ENCODE peak calls at places on chromosomes 13 and 19, in five cellular contexts. One of them, this sample, is unnamed.
A peak's percentile ranks its signal among the peaks of the same experiment; 100 is the strongest.

GRCh38 chr13:100855151-100855550 is 180.6 kb upstream of the TMTC4 start:
- DNase-seq in neural progenitor cell: no peak
- DNase-seq in GM12878: no peak
- DNase-seq in hepatocyte: no peak
- DNase-seq in GM23248: no peak
- DNase-seq in this sample: peak; percentile 44

GRCh38 chr19:49691243-49692101 is 556 bp downstream of the CPT1C start:
- DNase-seq in neural progenitor cell: peak; percentile 94
- DNase-seq in GM12878: no peak
- DNase-seq in hepatocyte: peak; percentile 79
- DNase-seq in GM23248: peak; percentile 85
- DNase-seq in this sample: peak; percentile 54

GRCh38 chr13:92270990-92271389 is 872.6 kb downstream of the GPC5 start:
- DNase-seq in neural progenitor cell: no peak
- DNase-seq in GM12878: no peak
- DNase-seq in hepatocyte: no peak
- DNase-seq in GM23248: no peak
- DNase-seq in this sample: no peak

GRCh38 chr13:40598599-40598998 is 67.8 kb downstream of the FOXO1 start:
- DNase-seq in neural progenitor cell: no peak
- DNase-seq in GM12878: no peak
- DNase-seq in hepatocyte: no peak
- DNase-seq in GM23248: no peak
- DNase-seq in this sample: no peak

GRCh38 chr19:3366761-3367571 is 583 bp downstream of the NFIC start:
- DNase-seq in neural progenitor cell: peak; percentile 65
- DNase-seq in GM12878: no peak
- DNase-seq in hepatocyte: no peak
- DNase-seq in GM23248: peak; percentile 58
- DNase-seq in this sample: no peak

GRCh38 chr19:5585461-5586299 is 17.9 kb upstream of the TINCR start:
- DNase-seq in neural progenitor cell: peak; percentile 80
- DNase-seq in GM12878: no peak
- DNase-seq in hepatocyte: no peak
- DNase-seq in GM23248: no peak
- DNase-seq in this sample: no peak

GRCh38 chr13:53631511-53631910 is 602.9 kb downstream of the OLFM4 start:
- DNase-seq in neural progenitor cell: no peak
- DNase-seq in GM12878: no peak
- DNase-seq in hepatocyte: no peak
- DNase-seq in GM23248: no peak
- DNase-seq in this sample: no peak

GRCh38 chr13:76732367-76732766 is 153.8 kb downstream of the KCTD12 start:
- DNase-seq in neural progenitor cell: no peak
- DNase-seq in GM12878: no peak
- DNase-seq in hepatocyte: no peak
- DNase-seq in GM23248: no peak
- DNase-seq in this sample: no peak

GRCh38 chr13:26785845-26786630 is 25.5 kb upstream of the GPR12 start:
- DNase-seq in neural progenitor cell: peak; percentile 30
- DNase-seq in GM12878: no peak
- DNase-seq in hepatocyte: no peak
- DNase-seq in GM23248: no peak
- DNase-seq in this sample: peak; percentile 83

GRCh38 chr19:48629599-48630288 is 7.4 kb downstream of the DBP start:
- DNase-seq in neural progenitor cell: peak; percentile 95
- DNase-seq in GM12878: no peak
- DNase-seq in hepatocyte: peak; percentile 79
- DNase-seq in GM23248: peak; percentile 41
- DNase-seq in this sample: peak; percentile 66

DNA sequence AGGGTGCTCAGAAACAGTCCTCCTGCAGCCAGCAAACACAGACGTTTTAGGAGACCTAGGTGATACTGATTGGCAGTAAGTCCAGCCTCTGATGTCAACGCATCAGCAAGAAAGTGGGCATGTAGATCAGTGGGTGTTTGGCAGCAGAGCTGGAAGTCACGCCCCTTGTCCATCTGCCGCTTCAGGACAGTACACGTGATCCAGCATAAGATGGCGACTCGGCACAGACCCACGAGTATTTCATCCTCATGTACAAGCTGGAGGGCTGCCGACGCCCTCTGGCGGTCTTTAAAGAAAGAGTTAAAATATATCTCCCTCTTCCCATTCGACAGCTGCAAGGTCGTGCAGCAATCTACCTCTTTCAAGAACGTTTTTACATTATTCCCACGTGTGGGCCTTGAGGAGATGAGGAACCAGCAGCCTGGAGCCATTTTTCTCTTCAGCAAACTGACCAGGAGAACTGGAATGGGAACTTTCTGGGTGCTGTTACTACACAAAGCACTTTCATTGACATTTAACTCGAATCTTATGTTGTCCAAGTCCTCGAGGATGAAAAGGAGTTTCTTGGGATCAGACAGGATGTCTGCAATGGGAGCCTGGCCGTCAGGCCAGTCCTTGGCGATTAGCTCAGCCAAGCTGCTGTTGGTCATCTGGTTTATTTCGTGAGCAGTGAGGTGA is 22.3 kb downstream of the NLRP11 start:
- DNase-seq in neural progenitor cell: peak; percentile 43
- DNase-seq in GM12878: no peak
- DNase-seq in hepatocyte: peak; percentile 41
- DNase-seq in GM23248: peak; percentile 70
- DNase-seq in this sample: peak; percentile 96
- H3K79me2 ChIP-seq in neural progenitor cell: no peaks in the 10 kb centered on the region
- H3K79me2 ChIP-seq in GM12878: no peaks in the 10 kb centered on the region
- H3K79me2 ChIP-seq in hepatocyte: no peaks in the 10 kb centered on the region
- H3K79me2 ChIP-seq in GM23248: no peaks in the 10 kb centered on the region
- H3K79me2 ChIP-seq in this sample: no peaks in the 10 kb centered on the region

DNA sequence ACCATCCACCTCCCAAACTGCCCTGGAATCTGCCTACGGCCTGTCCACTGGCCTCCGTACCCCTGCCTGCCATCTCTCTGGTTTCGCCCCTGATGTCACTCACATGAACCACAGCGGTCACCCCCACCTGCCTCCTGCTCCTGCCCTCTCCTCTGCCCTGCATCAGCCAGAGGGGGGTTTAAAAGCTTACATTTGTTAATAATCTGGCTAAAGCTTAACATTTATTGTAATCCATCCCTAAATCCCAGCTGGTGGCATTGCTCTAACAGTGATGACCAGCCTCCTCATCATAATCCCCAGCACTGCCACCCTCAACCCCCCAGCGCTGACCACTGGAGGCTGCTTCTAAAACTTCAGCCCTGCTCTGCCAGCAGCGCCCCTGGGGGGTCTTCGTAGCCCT is 38.9 kb downstream of the DNM2 start:
- DNase-seq in neural progenitor cell: no peak
- DNase-seq in GM12878: no peak
- DNase-seq in hepatocyte: no peak
- DNase-seq in GM23248: no peak
- DNase-seq in this sample: no peak
- H3K79me2 ChIP-seq in neural progenitor cell: peaks cover 53% of the 10 kb centered on the region
- H3K79me2 ChIP-seq in GM12878: peaks cover 17% of the 10 kb centered on the region
- H3K79me2 ChIP-seq in hepatocyte: peaks cover 76% of the 10 kb centered on the region
- H3K79me2 ChIP-seq in GM23248: peaks cover 91% of the 10 kb centered on the region
- H3K79me2 ChIP-seq in this sample: peaks cover 70% of the 10 kb centered on the region

GRCh38 chr19:34999498-35000337 is at the start of gene GRAMD1A:
- DNase-seq in neural progenitor cell: peak; percentile 94
- DNase-seq in GM12878: no peak
- DNase-seq in hepatocyte: peak; percentile 95
- DNase-seq in GM23248: peak; percentile 92
- DNase-seq in this sample: peak; percentile 90

GRCh38 chr19:34995551-34995950 is 4.6 kb upstream of the GRAMD1A start:
- DNase-seq in neural progenitor cell: no peak
- DNase-seq in GM12878: no peak
- DNase-seq in hepatocyte: no peak
- DNase-seq in GM23248: no peak
- DNase-seq in this sample: no peak

GRCh38 chr19:34994643-34995471 is 5.3 kb upstream of the GRAMD1A start:
- DNase-seq in neural progenitor cell: no peak
- DNase-seq in GM12878: no peak
- DNase-seq in hepatocyte: peak; percentile 72
- DNase-seq in GM23248: no peak
- DNase-seq in this sample: no peak

GRCh38 chr19:34998777-34999497 is 1.2 kb upstream of the GRAMD1A start:
- DNase-seq in neural progenitor cell: no peak
- DNase-seq in GM12878: no peak
- DNase-seq in hepatocyte: no peak
- DNase-seq in GM23248: no peak
- DNase-seq in this sample: no peak

DNA sequence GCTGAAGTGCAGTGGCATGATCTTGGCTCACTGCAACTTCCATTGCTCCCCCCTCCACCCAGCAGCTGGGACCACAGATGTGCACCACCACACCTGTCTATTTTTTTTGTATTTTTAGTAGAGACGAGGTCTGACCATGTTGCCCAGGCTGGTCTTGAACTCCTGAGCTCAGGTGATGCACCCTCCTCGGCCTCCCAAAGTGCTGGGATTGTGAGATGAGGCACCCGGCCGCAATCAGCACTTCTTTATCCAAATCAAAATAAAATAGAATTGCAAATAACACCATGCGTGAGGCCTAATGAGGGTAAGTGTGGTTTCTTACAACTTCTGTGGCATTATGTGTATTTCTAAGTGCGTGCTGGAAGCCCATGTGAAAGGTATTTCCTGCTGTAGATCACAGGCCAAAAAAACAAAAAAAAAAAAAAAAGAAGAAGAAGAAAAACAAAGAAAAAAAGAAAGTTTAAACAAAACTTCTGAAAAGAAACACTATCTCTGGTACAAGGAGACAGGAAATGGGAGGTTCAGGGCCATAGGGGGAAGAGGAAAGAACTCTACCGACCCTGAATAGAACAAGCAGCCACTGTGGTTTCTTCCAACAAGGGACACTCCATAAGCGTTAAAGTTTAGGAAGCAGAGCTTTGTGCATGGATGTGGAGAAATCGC is 3.0 kb upstream of the GRAMD1A start:
- DNase-seq in neural progenitor cell: no peak
- DNase-seq in GM12878: no peak
- DNase-seq in hepatocyte: no peak
- DNase-seq in GM23248: no peak
- DNase-seq in this sample: no peak
- H3K79me2 ChIP-seq in neural progenitor cell: peaks cover 26% of the 10 kb centered on the region
- H3K79me2 ChIP-seq in GM12878: peaks cover 22% of the 10 kb centered on the region
- H3K79me2 ChIP-seq in hepatocyte: peaks cover 26% of the 10 kb centered on the region
- H3K79me2 ChIP-seq in GM23248: peaks cover 24% of the 10 kb centered on the region
- H3K79me2 ChIP-seq in this sample: peaks cover 23% of the 10 kb centered on the region

GRCh38 chr19:8396185-8396562 is 6.0 kb downstream of the RAB11B start:
- DNase-seq in neural progenitor cell: no peak
- DNase-seq in GM12878: no peak
- DNase-seq in hepatocyte: no peak
- DNase-seq in GM23248: no peak
- DNase-seq in this sample: no peak
- H3K79me2 ChIP-seq in neural progenitor cell: peaks cover 81% of the 10 kb centered on the region
- H3K79me2 ChIP-seq in GM12878: peaks cover 30% of the 10 kb centered on the region
- H3K79me2 ChIP-seq in hepatocyte: peaks cover 83% of the 10 kb centered on the region
- H3K79me2 ChIP-seq in GM23248: peaks cover 94% of the 10 kb centered on the region
- H3K79me2 ChIP-seq in this sample: peaks cover 70% of the 10 kb centered on the region

GRCh38 chr13:29801737-29802305 is 48.6 kb downstream of the UBL3 start:
- DNase-seq in neural progenitor cell: no peak
- DNase-seq in GM12878: no peak
- DNase-seq in hepatocyte: no peak
- DNase-seq in GM23248: peak; percentile 28
- DNase-seq in this sample: peak; percentile 53
- H3K79me2 ChIP-seq in neural progenitor cell: peaks cover 93% of the 10 kb centered on the region
- H3K79me2 ChIP-seq in GM12878: peaks cover 3% of the 10 kb centered on the region
- H3K79me2 ChIP-seq in hepatocyte: peaks cover 100% of the 10 kb centered on the region
- H3K79me2 ChIP-seq in GM23248: peaks cover 100% of the 10 kb centered on the region
- H3K79me2 ChIP-seq in this sample: no peaks in the 10 kb centered on the region

DNA sequence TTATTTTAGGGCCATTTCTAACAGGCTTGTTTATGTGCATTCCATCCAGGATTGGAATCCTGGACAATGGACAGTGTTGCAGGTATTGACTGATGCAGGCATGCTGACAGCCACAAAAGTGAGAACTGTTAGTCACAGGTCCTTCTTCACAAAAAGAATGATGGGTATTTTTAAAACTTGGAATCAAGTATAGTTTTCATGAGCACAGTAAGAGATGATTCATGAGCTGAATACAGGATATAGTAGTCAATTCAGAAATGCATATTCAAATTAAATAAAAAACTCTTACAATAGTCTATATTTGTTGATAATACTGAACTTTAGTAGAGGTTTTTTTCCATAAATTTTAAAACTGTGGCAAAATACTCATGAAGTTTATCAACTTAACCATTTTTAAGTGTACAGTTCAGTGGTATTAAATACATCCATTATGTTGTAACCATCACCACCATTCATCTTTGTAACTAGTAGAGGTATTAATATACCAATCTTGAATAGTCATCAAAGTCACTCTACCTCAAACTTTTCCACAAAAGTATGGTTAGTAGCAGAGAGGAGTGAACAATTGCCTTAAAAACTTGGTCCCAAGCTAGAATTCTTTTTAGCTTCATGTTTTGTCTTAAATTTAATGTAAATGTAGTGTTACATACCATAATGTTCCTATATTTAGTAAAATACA is 79.5 kb downstream of the KCNRG start:
- DNase-seq in neural progenitor cell: no peak
- DNase-seq in GM12878: no peak
- DNase-seq in hepatocyte: no peak
- DNase-seq in GM23248: peak; percentile 42
- DNase-seq in this sample: no peak
- H3K79me2 ChIP-seq in neural progenitor cell: peaks cover 7% of the 10 kb centered on the region
- H3K79me2 ChIP-seq in GM12878: no peaks in the 10 kb centered on the region
- H3K79me2 ChIP-seq in hepatocyte: peaks cover 79% of the 10 kb centered on the region
- H3K79me2 ChIP-seq in GM23248: peaks cover 96% of the 10 kb centered on the region
- H3K79me2 ChIP-seq in this sample: peaks cover 99% of the 10 kb centered on the region

GRCh38 chr13:113490496-113491417 is at the start of gene DCUN1D2:
- DNase-seq in neural progenitor cell: peak; percentile 94
- DNase-seq in GM12878: peak; percentile 55
- DNase-seq in hepatocyte: peak; percentile 98
- DNase-seq in GM23248: peak; percentile 98
- DNase-seq in this sample: peak; percentile 92
- H3K79me2 ChIP-seq in neural progenitor cell: peaks cover 92% of the 10 kb centered on the region
- H3K79me2 ChIP-seq in GM12878: peaks cover 75% of the 10 kb centered on the region
- H3K79me2 ChIP-seq in hepatocyte: peaks cover 81% of the 10 kb centered on the region
- H3K79me2 ChIP-seq in GM23248: peaks cover 84% of the 10 kb centered on the region
- H3K79me2 ChIP-seq in this sample: peaks cover 93% of the 10 kb centered on the region

This sample was measured in Karpas-422.